ENCODE peak calls at places on chromosome 4, in eight cellular contexts. One of them, this sample, is unnamed.

GRCh38 chr4:80846210-80846609 is 184.3 kb upstream of the BMP3 start:
- DNase-seq in CD4-positive, alpha-beta T cell: no peak
- DNase-seq in GM06990: no peak
- DNase-seq in heart left ventricle: no peak
- DNase-seq in HFFc6: no peak
- DNase-seq in lower lobe of right lung: no peak
- DNase-seq in choroid plexus epithelial cell: no peak
- DNase-seq in cardiac muscle cell: no peak
- DNase-seq in this sample: no peak

GRCh38 chr4:76341063-76341462 is 34.5 kb downstream of the STBD1 start:
- DNase-seq in lower lobe of right lung: no peak
- DNase-seq in HFFc6: peak
- DNase-seq in CD4-positive, alpha-beta T cell: no peak
- DNase-seq in choroid plexus epithelial cell: peak
- DNase-seq in GM06990: no peak
- DNase-seq in heart left ventricle: no peak
- DNase-seq in cardiac muscle cell: peak
- DNase-seq in this sample: no peak

GRCh38 chr4:40418430-40419230 is 83.5 kb downstream of the CHRNA9 start:
- DNase-seq in GM06990: no peak
- DNase-seq in heart left ventricle: no peak
- DNase-seq in HFFc6: no peak
- DNase-seq in CD4-positive, alpha-beta T cell: no peak
- DNase-seq in lower lobe of right lung: no peak
- DNase-seq in choroid plexus epithelial cell: no peak
- DNase-seq in cardiac muscle cell: no peak
- DNase-seq in this sample: peak

GRCh38 chr4:12975511-12975910 is 508.6 kb downstream of the RAB28 start:
- DNase-seq in CD4-positive, alpha-beta T cell: no peak
- DNase-seq in HFFc6: no peak
- DNase-seq in GM06990: no peak
- DNase-seq in cardiac muscle cell: no peak
- DNase-seq in lower lobe of right lung: no peak
- DNase-seq in heart left ventricle: no peak
- DNase-seq in choroid plexus epithelial cell: no peak
- DNase-seq in this sample: no peak

GRCh38 chr4:48333587-48333986 is 7.7 kb upstream of the SLAIN2 start:
- DNase-seq in CD4-positive, alpha-beta T cell: no peak
- DNase-seq in HFFc6: peak
- DNase-seq in heart left ventricle: no peak
- DNase-seq in lower lobe of right lung: no peak
- DNase-seq in GM06990: no peak
- DNase-seq in choroid plexus epithelial cell: no peak
- DNase-seq in cardiac muscle cell: no peak
- DNase-seq in this sample: no peak

GRCh38 chr4:31905363-31905762 is 1185.2 kb downstream of the PCDH7 start:
- DNase-seq in cardiac muscle cell: no peak
- DNase-seq in choroid plexus epithelial cell: no peak
- DNase-seq in heart left ventricle: no peak
- DNase-seq in lower lobe of right lung: no peak
- DNase-seq in GM06990: no peak
- DNase-seq in CD4-positive, alpha-beta T cell: no peak
- DNase-seq in HFFc6: no peak
- DNase-seq in this sample: no peak

GRCh38 chr4:4328840-4329239 is 38.8 kb downstream of the ZBTB49 start:
- DNase-seq in lower lobe of right lung: no peak
- DNase-seq in heart left ventricle: no peak
- DNase-seq in choroid plexus epithelial cell: no peak
- DNase-seq in cardiac muscle cell: no peak
- DNase-seq in GM06990: no peak
- DNase-seq in HFFc6: no peak
- DNase-seq in CD4-positive, alpha-beta T cell: no peak
- DNase-seq in this sample: no peak

GRCh38 chr4:8618421-8618820 is 25.9 kb downstream of the CPZ start:
- DNase-seq in heart left ventricle: peak
- DNase-seq in choroid plexus epithelial cell: no peak
- DNase-seq in CD4-positive, alpha-beta T cell: no peak
- DNase-seq in lower lobe of right lung: no peak
- DNase-seq in cardiac muscle cell: no peak
- DNase-seq in GM06990: no peak
- DNase-seq in HFFc6: no peak
- DNase-seq in this sample: no peak

GRCh38 chr4:121950212-121950679 is 1.6 kb downstream of the TRPC3 start:
- DNase-seq in heart left ventricle: peak
- DNase-seq in GM06990: peak
- DNase-seq in choroid plexus epithelial cell: peak
- DNase-seq in CD4-positive, alpha-beta T cell: peak
- DNase-seq in cardiac muscle cell: peak
- DNase-seq in HFFc6: peak
- DNase-seq in lower lobe of right lung: peak
- DNase-seq in this sample: peak

GRCh38 chr4:88998941-88999340 is 58.0 kb downstream of the FAM13A start:
- DNase-seq in GM06990: no peak
- DNase-seq in lower lobe of right lung: no peak
- DNase-seq in heart left ventricle: no peak
- DNase-seq in CD4-positive, alpha-beta T cell: no peak
- DNase-seq in choroid plexus epithelial cell: no peak
- DNase-seq in cardiac muscle cell: no peak
- DNase-seq in HFFc6: no peak
- DNase-seq in this sample: no peak

GRCh38 chr4:125838924-125839323 is 524.2 kb downstream of the FAT4 start:
- DNase-seq in CD4-positive, alpha-beta T cell: no peak
- DNase-seq in GM06990: no peak
- DNase-seq in HFFc6: no peak
- DNase-seq in lower lobe of right lung: no peak
- DNase-seq in heart left ventricle: no peak
- DNase-seq in cardiac muscle cell: no peak
- DNase-seq in choroid plexus epithelial cell: peak
- DNase-seq in this sample: no peak

GRCh38 chr4:165288639-165289428 is 38.6 kb upstream of the MSMO1 start:
- DNase-seq in HFFc6: peak
- DNase-seq in cardiac muscle cell: peak
- DNase-seq in heart left ventricle: no peak
- DNase-seq in choroid plexus epithelial cell: peak
- DNase-seq in GM06990: no peak
- DNase-seq in lower lobe of right lung: no peak
- DNase-seq in CD4-positive, alpha-beta T cell: no peak
- DNase-seq in this sample: peak

GRCh38 chr4:84597450-84597849 is 14.5 kb downstream of the CDS1 start:
- DNase-seq in GM06990: no peak
- DNase-seq in lower lobe of right lung: no peak
- DNase-seq in CD4-positive, alpha-beta T cell: no peak
- DNase-seq in choroid plexus epithelial cell: no peak
- DNase-seq in HFFc6: no peak
- DNase-seq in heart left ventricle: no peak
- DNase-seq in cardiac muscle cell: no peak
- DNase-seq in this sample: no peak

GRCh38 chr4:80189956-80190671 is 7.2 kb upstream of the PRDM8 start:
- DNase-seq in GM06990: no peak
- DNase-seq in heart left ventricle: no peak
- DNase-seq in lower lobe of right lung: no peak
- DNase-seq in CD4-positive, alpha-beta T cell: no peak
- DNase-seq in HFFc6: no peak
- DNase-seq in choroid plexus epithelial cell: no peak
- DNase-seq in cardiac muscle cell: peak
- DNase-seq in this sample: no peak

GRCh38 chr4:153467154-153467896 is 1.2 kb downstream of the TMEM131L start:
- DNase-seq in lower lobe of right lung: peak
- DNase-seq in GM06990: peak
- DNase-seq in choroid plexus epithelial cell: no peak
- DNase-seq in heart left ventricle: peak
- DNase-seq in HFFc6: no peak
- DNase-seq in CD4-positive, alpha-beta T cell: no peak
- DNase-seq in cardiac muscle cell: no peak
- DNase-seq in this sample: peak

GRCh38 chr4:77500801-77501200 is 104.8 kb upstream of the CXCL13 start:
- DNase-seq in CD4-positive, alpha-beta T cell: no peak
- DNase-seq in HFFc6: no peak
- DNase-seq in heart left ventricle: no peak
- DNase-seq in cardiac muscle cell: peak
- DNase-seq in GM06990: no peak
- DNase-seq in choroid plexus epithelial cell: no peak
- DNase-seq in lower lobe of right lung: no peak
- DNase-seq in this sample: no peak

GRCh38 chr4:4860803-4861591 is 1.5 kb downstream of the MSX1 start:
- DNase-seq in choroid plexus epithelial cell: no peak
- DNase-seq in cardiac muscle cell: peak
- DNase-seq in lower lobe of right lung: no peak
- DNase-seq in GM06990: no peak
- DNase-seq in CD4-positive, alpha-beta T cell: no peak
- DNase-seq in heart left ventricle: peak
- DNase-seq in HFFc6: no peak
- DNase-seq in this sample: no peak

GRCh38 chr4:116531026-116531425 is 554.4 kb downstream of the TRAM1L1 start:
- DNase-seq in HFFc6: no peak
- DNase-seq in CD4-positive, alpha-beta T cell: no peak
- DNase-seq in GM06990: no peak
- DNase-seq in choroid plexus epithelial cell: no peak
- DNase-seq in heart left ventricle: no peak
- DNase-seq in cardiac muscle cell: no peak
- DNase-seq in lower lobe of right lung: no peak
- DNase-seq in this sample: no peak

GRCh38 chr4:76311896-76312331 is 5.4 kb downstream of the STBD1 start:
- DNase-seq in CD4-positive, alpha-beta T cell: no peak
- DNase-seq in GM06990: no peak
- DNase-seq in choroid plexus epithelial cell: no peak
- DNase-seq in lower lobe of right lung: no peak
- DNase-seq in HFFc6: no peak
- DNase-seq in cardiac muscle cell: no peak
- DNase-seq in heart left ventricle: no peak
- DNase-seq in this sample: no peak

GRCh38 chr4:101865501-101866062 is 75.1 kb downstream of the BANK1 start:
- DNase-seq in cardiac muscle cell: no peak
- DNase-seq in choroid plexus epithelial cell: peak
- DNase-seq in heart left ventricle: no peak
- DNase-seq in HFFc6: peak
- DNase-seq in CD4-positive, alpha-beta T cell: no peak
- DNase-seq in GM06990: no peak
- DNase-seq in lower lobe of right lung: no peak
- DNase-seq in this sample: no peak

GRCh38 chr4:10161840-10162239 is 45.2 kb upstream of the WDR1 start:
- DNase-seq in CD4-positive, alpha-beta T cell: peak
- DNase-seq in HFFc6: no peak
- DNase-seq in heart left ventricle: no peak
- DNase-seq in cardiac muscle cell: no peak
- DNase-seq in GM06990: no peak
- DNase-seq in lower lobe of right lung: no peak
- DNase-seq in choroid plexus epithelial cell: no peak
- DNase-seq in this sample: no peak

GRCh38 chr4:15378493-15378892 is 49.3 kb upstream of the C1QTNF7 start:
- DNase-seq in HFFc6: no peak
- DNase-seq in lower lobe of right lung: no peak
- DNase-seq in CD4-positive, alpha-beta T cell: no peak
- DNase-seq in GM06990: no peak
- DNase-seq in choroid plexus epithelial cell: no peak
- DNase-seq in heart left ventricle: no peak
- DNase-seq in cardiac muscle cell: peak
- DNase-seq in this sample: no peak

DNA sequence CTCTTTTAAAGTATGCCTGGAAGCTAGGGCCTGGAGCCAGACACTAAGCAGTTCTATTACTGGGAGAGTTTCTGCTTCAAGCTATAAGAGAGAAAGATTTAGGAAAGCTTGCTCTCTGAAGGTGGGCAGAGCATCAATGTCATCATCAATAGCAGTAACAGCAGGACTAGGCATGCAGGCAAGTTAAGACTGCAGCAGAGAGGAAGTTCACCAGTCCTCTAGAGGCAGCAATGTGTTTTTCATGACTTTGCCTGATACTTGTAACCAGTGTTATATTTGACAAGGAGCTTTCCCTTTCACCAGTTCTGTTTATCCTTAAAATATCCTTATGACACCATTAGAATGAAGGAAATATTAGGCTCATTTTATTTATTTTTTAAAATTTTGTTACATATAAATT is 237.9 kb downstream of the KCTD8 start:
- DNase-seq in GM06990: no peak
- DNase-seq in heart left ventricle: no peak
- DNase-seq in CD4-positive, alpha-beta T cell: no peak
- DNase-seq in lower lobe of right lung: no peak
- DNase-seq in cardiac muscle cell: no peak
- DNase-seq in HFFc6: no peak
- DNase-seq in choroid plexus epithelial cell: no peak
- DNase-seq in this sample: no peak
- TF ChIP-seq CTCF in GM06990: no peak
- TF ChIP-seq CTCF in heart left ventricle: no peak
- TF ChIP-seq CTCF in CD4-positive, alpha-beta T cell: no peak
- TF ChIP-seq CTCF in lower lobe of right lung: no peak
- TF ChIP-seq CTCF in cardiac muscle cell: no peak
- TF ChIP-seq CTCF in HFFc6: no peak
- TF ChIP-seq CTCF in choroid plexus epithelial cell: no peak
- TF ChIP-seq CTCF in this sample: no peak

GRCh38 chr4:67570537-67570936 is 12.0 kb downstream of the STAP1 start:
- DNase-seq in CD4-positive, alpha-beta T cell: no peak
- DNase-seq in choroid plexus epithelial cell: no peak
- DNase-seq in GM06990: no peak
- DNase-seq in HFFc6: no peak
- DNase-seq in lower lobe of right lung: no peak
- DNase-seq in cardiac muscle cell: no peak
- DNase-seq in heart left ventricle: no peak
- DNase-seq in this sample: no peak
- TF ChIP-seq CTCF in CD4-positive, alpha-beta T cell: no peak
- TF ChIP-seq CTCF in choroid plexus epithelial cell: no peak
- TF ChIP-seq CTCF in GM06990: no peak
- TF ChIP-seq CTCF in HFFc6: no peak
- TF ChIP-seq CTCF in lower lobe of right lung: no peak
- TF ChIP-seq CTCF in cardiac muscle cell: no peak
- TF ChIP-seq CTCF in heart left ventricle: no peak
- TF ChIP-seq CTCF in this sample: no peak

DNA sequence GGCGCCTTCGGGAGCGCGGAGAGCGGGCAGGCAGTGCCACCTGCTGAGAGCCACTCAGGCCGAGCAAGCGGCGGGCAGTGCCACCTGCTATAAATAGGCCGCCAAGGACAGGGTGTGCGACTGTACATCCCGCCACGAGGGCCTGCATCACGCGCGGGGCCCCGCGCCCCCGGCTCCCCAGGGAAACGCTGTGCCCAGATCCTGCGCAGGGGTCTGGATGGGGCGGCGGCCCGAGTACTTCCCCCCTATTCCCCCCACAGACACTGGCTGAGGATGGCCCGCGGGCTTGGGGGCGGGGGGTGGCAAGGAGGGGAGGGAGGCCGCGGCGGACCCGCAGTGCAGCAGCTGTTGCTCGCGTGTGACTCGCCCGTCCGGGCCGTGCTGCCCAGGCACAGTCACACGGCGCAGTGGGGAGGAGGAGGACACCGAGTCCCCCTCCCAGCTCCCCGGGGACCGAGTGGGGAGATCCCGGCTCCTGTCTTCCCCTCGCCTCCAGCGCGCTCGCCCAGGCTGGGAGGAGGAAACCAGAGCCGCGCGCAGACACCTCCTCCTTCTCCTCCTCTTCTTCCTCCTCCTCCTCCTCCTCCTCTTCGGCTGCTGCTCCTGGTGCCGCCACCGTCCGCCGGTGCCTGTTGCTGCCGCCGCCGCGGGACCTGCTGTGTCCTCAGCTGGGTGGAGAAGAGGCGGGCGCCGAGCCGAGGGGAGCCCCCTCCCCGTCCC is at the start of gene TBC1D1:
- DNase-seq in lower lobe of right lung: peak
- DNase-seq in HFFc6: no peak
- DNase-seq in cardiac muscle cell: peak
- DNase-seq in GM06990: peak
- DNase-seq in choroid plexus epithelial cell: no peak
- DNase-seq in CD4-positive, alpha-beta T cell: peak
- DNase-seq in heart left ventricle: peak
- DNase-seq in this sample: peak
- TF ChIP-seq CTCF in lower lobe of right lung: no peak
- TF ChIP-seq CTCF in HFFc6: no peak
- TF ChIP-seq CTCF in cardiac muscle cell: no peak
- TF ChIP-seq CTCF in GM06990: peak
- TF ChIP-seq CTCF in choroid plexus epithelial cell: no peak
- TF ChIP-seq CTCF in CD4-positive, alpha-beta T cell: no peak
- TF ChIP-seq CTCF in heart left ventricle: no peak
- TF ChIP-seq CTCF in this sample: peak

GRCh38 chr4:184845367-184846011 is 19.7 kb upstream of the ACSL1 start:
- DNase-seq in choroid plexus epithelial cell: peak
- DNase-seq in lower lobe of right lung: no peak
- DNase-seq in cardiac muscle cell: peak
- DNase-seq in GM06990: no peak
- DNase-seq in HFFc6: peak
- DNase-seq in heart left ventricle: no peak
- DNase-seq in CD4-positive, alpha-beta T cell: no peak
- DNase-seq in this sample: no peak
- TF ChIP-seq CTCF in choroid plexus epithelial cell: no peak
- TF ChIP-seq CTCF in lower lobe of right lung: no peak
- TF ChIP-seq CTCF in cardiac muscle cell: no peak
- TF ChIP-seq CTCF in GM06990: no peak
- TF ChIP-seq CTCF in HFFc6: no peak
- TF ChIP-seq CTCF in heart left ventricle: no peak
- TF ChIP-seq CTCF in CD4-positive, alpha-beta T cell: no peak
- TF ChIP-seq CTCF in this sample: no peak

This sample was measured in body of pancreas.